ENCODE peak calls at places on chromosomes 1 and 21, in six cellular contexts. C is lower lobe of right lung, Q is adipocyte, A is PC-3, V is hepatocyte, Y is upper lobe of left lung. O is an unnamed sample. For H3K9me3, the result is how much of the 10 kb centered on the place peaks cover.

GRCh38 chr1:93623436-93623835 is 58.2 kb downstream of the BCAR3 start:
- DNase-seq in C (no peak), Q (no peak), A (no peak), V (no peak), Y (no peak), O (no peak)

GRCh38 chr1:198444792-198445191 is 95.7 kb downstream of the ATP6V1G3 start:
- DNase-seq in C (no peak), Q (peak), A (peak), V (no peak), Y (no peak), O (no peak)

GRCh38 chr1:26959722-26960624 is at the start of gene KDF1:
- DNase-seq in C (peak), Q (no peak), A (peak), V (peak), Y (peak), O (peak)

GRCh38 chr1:1287288-1288110 is 7.3 kb downstream of the SCNN1D start:
- DNase-seq in C (peak), Q (no peak), A (no peak), V (no peak), Y (no peak), O (no peak)

GRCh38 chr1:94079056-94079990 is 41.6 kb downstream of the ABCA4 start:
- DNase-seq in C (no peak), Q (no peak), A (no peak), V (no peak), Y (no peak), O (no peak)

GRCh38 chr1:232620356-232620841 is 9.5 kb downstream of the SIPA1L2 start:
- DNase-seq in C (no peak), Q (peak), A (peak), V (peak), Y (peak), O (no peak)

GRCh38 chr1:220748091-220748934 is at the start of gene MTARC2:
- DNase-seq in C (peak), Q (peak), A (peak), V (peak), Y (peak), O (no peak)

GRCh38 chr1:193709607-193710006 is 523.2 kb upstream of the B3GALT2 start:
- DNase-seq in C (no peak), Q (no peak), A (no peak), V (no peak), Y (peak), O (no peak)

GRCh38 chr1:184118051-184118450 is 66.5 kb downstream of the TSEN15 start:
- DNase-seq in C (no peak), Q (peak), A (peak), V (peak), Y (no peak), O (no peak)

GRCh38 chr1:1337793-1338147 is 6.7 kb downstream of the TAS1R3 start:
- DNase-seq in C (no peak), Q (no peak), A (peak), V (no peak), Y (no peak), O (no peak)

GRCh38 chr1:10904396-10905358 is 107.8 kb upstream of the TARDBP start:
- DNase-seq in C (peak), Q (no peak), A (no peak), V (no peak), Y (peak), O (no peak)

GRCh38 chr1:15341634-15342375 is 67.9 kb upstream of the EFHD2 start:
- DNase-seq in C (no peak), Q (peak), A (peak), V (peak), Y (no peak), O (no peak)

GRCh38 chr1:89259283-89259971 is 13.2 kb downstream of the GBP5 start:
- DNase-seq in C (peak), Q (no peak), A (no peak), V (no peak), Y (no peak), O (peak)

GRCh38 chr21:43012596-43012995 is 38.2 kb downstream of the PKNOX1 start:
- DNase-seq in C (no peak), Q (no peak), A (peak), V (no peak), Y (no peak), O (no peak)

GRCh38 chr1:236705771-236706565 is 19.7 kb downstream of the ACTN2 start:
- DNase-seq in C (no peak), Q (no peak), A (no peak), V (no peak), Y (no peak), O (no peak)

GRCh38 chr1:3746389-3746783 is 5.9 kb upstream of the CCDC27 start:
- DNase-seq in C (peak), Q (no peak), A (peak), V (no peak), Y (no peak), O (no peak)

GRCh38 chr21:41975391-41976272 is 21.8 kb upstream of the C2CD2 start:
- DNase-seq in C (no peak), Q (no peak), A (no peak), V (no peak), Y (no peak), O (no peak)

GRCh38 chr1:94743866-94744265 is 76.3 kb upstream of the SLC44A3 start:
- DNase-seq in C (no peak), Q (peak), A (no peak), V (peak), Y (no peak), O (no peak)

GRCh38 chr21:41168391-41169257 is 664 bp downstream of the BACE2 start:
- DNase-seq in C (peak), Q (peak), A (peak), V (peak), Y (peak), O (no peak)

GRCh38 chr1:46549697-46550681 is 1.5 kb downstream of the KNCN start:
- DNase-seq in C (peak), Q (peak), A (peak), V (peak), Y (no peak), O (peak)

GRCh38 chr1:174974711-174975111 is 25.0 kb upstream of the CACYBP start:
- DNase-seq in C (no peak), Q (no peak), A (no peak), V (no peak), Y (no peak), O (no peak)

GRCh38 chr1:238451006-238451405 is 560.3 kb upstream of the ZP4 start:
- DNase-seq in C (no peak), Q (peak), A (peak), V (no peak), Y (no peak), O (no peak)

GRCh38 chr1:231934797-231935196 is 308.2 kb downstream of the DISC1 start:
- DNase-seq in C (no peak), Q (peak), A (peak), V (peak), Y (no peak), O (no peak)

GRCh38 chr1:115665746-115666145 is 24.0 kb downstream of the VANGL1 start:
- DNase-seq in C (no peak), Q (no peak), A (no peak), V (no peak), Y (no peak), O (no peak)

GRCh38 chr1:234933475-234933874 is 195.2 kb downstream of the TOMM20 start:
- DNase-seq in C (peak), Q (peak), A (peak), V (no peak), Y (peak), O (no peak)

GRCh38 chr1:29563571-29563970 is 327.2 kb downstream of the PTPRU start:
- DNase-seq in C (no peak), Q (no peak), A (no peak), V (no peak), Y (no peak), O (no peak)
- H3K9me3 ChIP-seq in C (under half), Q (half or more), A (half or more), V (under half), Y (under half), O (under half)

DNA sequence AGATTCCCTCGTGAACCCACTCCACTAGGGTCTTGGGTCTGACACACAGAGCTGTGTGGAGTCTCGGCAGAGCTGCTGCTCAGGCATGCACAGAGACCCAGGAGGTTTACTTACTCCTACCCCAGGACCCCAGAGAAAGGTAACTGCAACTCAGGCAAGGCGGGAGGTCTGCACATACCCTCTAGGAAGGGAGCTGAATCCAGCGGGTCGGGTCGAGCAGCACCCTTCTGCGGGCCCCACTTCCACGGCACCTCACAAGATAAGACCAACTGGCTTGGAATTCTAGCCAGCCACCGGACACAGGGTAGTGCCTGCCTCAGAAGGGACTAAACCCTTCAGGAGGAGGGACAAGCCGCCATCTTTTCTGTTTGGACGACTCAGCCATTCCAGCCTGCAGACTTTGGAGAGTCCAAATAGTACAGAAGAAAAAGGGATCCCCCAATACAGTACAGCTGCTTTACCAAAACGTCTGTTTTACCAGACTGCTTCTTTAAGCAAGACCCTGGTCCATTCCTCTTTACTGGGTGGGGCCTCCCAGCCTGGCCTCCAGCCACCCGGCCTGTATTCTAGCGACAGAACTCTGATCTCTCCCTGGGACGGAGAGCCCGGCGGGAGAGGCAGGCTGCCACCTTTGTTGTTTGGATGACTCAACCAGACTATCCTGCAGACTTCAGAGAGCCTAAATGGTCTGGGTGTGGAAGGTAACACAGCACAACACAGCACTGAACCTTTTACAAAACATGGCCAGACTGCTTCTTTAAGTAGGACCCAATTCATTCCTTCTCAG is 554.6 kb upstream of the BEND5 start:
- DNase-seq in C (no peak), Q (no peak), A (peak), V (no peak), Y (no peak), O (no peak)
- H3K9me3 ChIP-seq in C (under half), Q (under half), A (under half), V (under half), Y (under half), O (under half)

DNA sequence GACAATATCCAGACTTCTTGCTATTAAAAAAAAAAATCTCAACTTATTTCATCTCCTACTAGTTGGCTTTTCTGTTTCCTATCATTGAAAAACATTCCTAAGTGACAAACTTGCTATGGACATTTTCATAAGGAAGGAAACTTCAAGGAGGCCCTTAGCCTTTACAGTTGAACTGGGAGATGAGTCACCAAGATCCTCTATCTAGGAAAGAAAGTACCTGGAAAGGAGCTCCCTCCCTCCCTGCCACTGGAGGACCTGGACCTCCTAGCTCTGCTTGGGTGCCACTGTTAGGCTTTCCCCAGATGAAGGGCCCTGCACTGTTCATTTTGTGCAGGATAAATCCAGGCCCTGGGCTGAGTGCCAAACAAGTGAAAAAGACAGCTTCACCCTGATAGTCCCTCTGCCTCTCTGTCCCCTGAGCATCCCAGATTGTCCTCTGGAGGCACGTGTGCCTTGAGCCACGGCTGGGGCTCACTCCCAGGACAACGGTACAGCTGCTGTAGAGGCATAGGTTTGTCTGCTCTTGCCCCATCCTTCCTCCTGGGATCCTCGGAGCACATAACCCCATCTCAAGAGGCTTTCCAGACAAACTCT is 40.2 kb upstream of the SOX13 start:
- DNase-seq in C (no peak), Q (no peak), A (peak), V (peak), Y (no peak), O (no peak)
- H3K9me3 ChIP-seq in C (under half), Q (under half), A (under half), V (under half), Y (under half), O (under half)

GRCh38 chr1:247060771-247061170 is 17.8 kb downstream of the ZNF670 start:
- DNase-seq in C (no peak), Q (no peak), A (no peak), V (no peak), Y (no peak), O (no peak)

GRCh38 chr1:247056071-247056470 is 22.5 kb downstream of the ZNF670 start:
- DNase-seq in C (no peak), Q (peak), A (no peak), V (no peak), Y (no peak), O (no peak)

GRCh38 chr1:247054992-247055415 is 23.6 kb downstream of the ZNF670 start:
- DNase-seq in C (no peak), Q (peak), A (no peak), V (peak), Y (no peak), O (no peak)
- H3K9me3 ChIP-seq in C (half or more), Q (under half), A (half or more), V (under half), Y (under half), O (under half)

GRCh38 chr1:201566933-201567801 is 28.2 kb downstream of the NAV1 start:
- DNase-seq in C (peak), Q (no peak), A (no peak), V (no peak), Y (no peak), O (no peak)
- H3K9me3 ChIP-seq in C (under half), Q (under half), A (under half), V (under half), Y (under half), O (under half)

DNA sequence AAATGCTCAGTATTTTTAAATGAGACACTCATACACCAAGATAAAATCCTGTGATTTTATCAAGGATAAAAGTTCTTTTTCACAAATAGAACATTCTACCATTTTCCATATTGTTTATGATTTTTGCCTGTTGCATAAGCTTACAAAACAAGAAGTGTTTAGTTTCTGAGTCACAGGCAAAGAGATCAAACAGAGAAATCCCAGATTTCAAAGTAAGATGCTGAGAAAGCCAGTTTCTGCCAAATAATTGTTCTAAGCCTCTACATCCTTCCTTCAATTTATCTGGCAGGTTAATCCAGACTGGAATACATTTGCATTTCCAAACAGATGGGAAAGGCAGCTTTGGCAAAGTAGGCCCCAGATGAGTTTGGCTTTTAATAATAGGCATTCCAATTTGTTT is 2.5 kb downstream of the SLC1A7 start:
- DNase-seq in C (no peak), Q (peak), A (peak), V (no peak), Y (no peak), O (no peak)
- H3K9me3 ChIP-seq in C (under half), Q (under half), A (under half), V (under half), Y (under half), O (under half)

GRCh38 chr1:40462956-40463590 is 12.8 kb downstream of the ZFP69B start:
- DNase-seq in C (no peak), Q (no peak), A (peak), V (no peak), Y (no peak), O (no peak)
- H3K9me3 ChIP-seq in C (half or more), Q (half or more), A (half or more), V (half or more), Y (half or more), O (under half)

GRCh38 chr1:21030201-21030600 is 146.5 kb downstream of the EIF4G3 start:
- DNase-seq in C (no peak), Q (no peak), A (no peak), V (no peak), Y (no peak), O (no peak)

GRCh38 chr1:21027805-21028204 is 148.9 kb downstream of the EIF4G3 start:
- DNase-seq in C (no peak), Q (no peak), A (no peak), V (peak), Y (no peak), O (no peak)

GRCh38 chr1:21024918-21025317 is 151.8 kb downstream of the EIF4G3 start:
- DNase-seq in C (no peak), Q (no peak), A (no peak), V (no peak), Y (no peak), O (no peak)

GRCh38 chr1:21028520-21029145 is 148.1 kb downstream of the EIF4G3 start:
- DNase-seq in C (no peak), Q (no peak), A (no peak), V (no peak), Y (no peak), O (no peak)
- H3K9me3 ChIP-seq in C (under half), Q (under half), A (under half), V (under half), Y (under half), O (under half)

DNA sequence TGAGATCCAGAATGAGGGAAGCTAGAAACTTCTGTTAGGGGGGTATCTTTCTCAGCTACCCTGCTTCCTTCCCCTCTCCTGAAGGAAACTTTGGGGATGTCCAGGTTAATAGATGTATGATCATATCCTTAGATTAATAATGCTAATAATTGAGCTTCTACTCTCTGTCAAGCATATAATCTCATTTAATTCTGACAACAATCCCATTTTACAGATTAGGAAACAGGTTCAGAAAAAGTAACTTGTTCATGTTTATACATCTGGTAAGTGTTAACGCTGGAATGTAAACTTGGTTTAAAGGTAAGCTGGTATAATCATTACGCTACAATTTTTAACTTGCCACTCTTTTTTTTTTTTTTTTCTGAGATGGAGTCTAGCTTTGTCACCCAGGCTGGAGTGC is 1.7 kb upstream of the TMEM269 start:
- DNase-seq in C (no peak), Q (no peak), A (no peak), V (no peak), Y (no peak), O (no peak)
- H3K9me3 ChIP-seq in C (under half), Q (under half), A (under half), V (under half), Y (under half), O (under half)

DNA sequence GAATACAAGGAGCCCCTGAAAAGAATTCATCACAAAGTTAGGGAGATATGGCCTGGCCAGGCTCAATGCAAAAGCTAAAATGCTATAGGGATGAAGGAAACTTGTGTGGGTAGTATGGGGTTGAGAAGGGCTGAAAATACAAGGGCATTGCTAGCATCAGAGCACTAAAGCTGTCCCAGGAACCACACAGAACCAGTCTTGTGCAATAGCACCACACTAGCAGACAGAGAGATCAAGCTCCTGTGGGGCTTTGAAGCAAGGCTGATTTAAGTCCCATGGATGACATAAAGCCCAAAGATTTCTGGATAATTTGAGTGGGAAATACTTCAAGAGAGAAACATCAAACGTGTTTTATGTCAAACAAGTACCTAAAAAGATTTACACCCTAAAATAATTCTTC is 97.1 kb downstream of the VAV3 start:
- DNase-seq in C (no peak), Q (no peak), A (no peak), V (no peak), Y (no peak), O (no peak)
- H3K9me3 ChIP-seq in C (under half), Q (under half), A (under half), V (under half), Y (under half), O (under half)